ENCODE peak calls at places on chromosomes 13 and 19, in five cellular contexts. U is SK-N-SH, W is K562, Q is GM12878, H is H1. X is an unnamed sample. For H3K4me1, the result is how much of the 10 kb centered on the place peaks cover.

GRCh38 chr19:3080281-3080680 is 13.9 kb upstream of the GNA11 start:
- DNase-seq in U (peak), W (no peak), Q (no peak), H (no peak), X (no peak)

GRCh38 chr13:113066142-113066455 is 39.5 kb upstream of the F7 start:
- DNase-seq in U (no peak), W (no peak), Q (no peak), H (no peak), X (no peak)

GRCh38 chr19:31506102-31506501 is 156.9 kb upstream of the TSHZ3 start:
- DNase-seq in U (no peak), W (no peak), Q (no peak), H (no peak), X (no peak)

GRCh38 chr19:58558066-58558622 is at the start of gene UBE2M:
- DNase-seq in U (no peak), W (peak), Q (no peak), H (no peak), X (no peak)

GRCh38 chr19:21322528-21322927 is 6.7 kb downstream of the ZNF708 start:
- DNase-seq in U (no peak), W (no peak), Q (no peak), H (no peak), X (no peak)

GRCh38 chr19:30029721-30030510 is 87.9 kb downstream of the URI1 start:
- DNase-seq in U (no peak), W (no peak), Q (peak), H (no peak), X (no peak)

GRCh38 chr19:15195987-15196682 is 4.7 kb downstream of the NOTCH3 start:
- DNase-seq in U (no peak), W (peak), Q (no peak), H (no peak), X (no peak)

GRCh38 chr19:56091751-56092546 is 29.1 kb downstream of the ZNF787 start:
- DNase-seq in U (no peak), W (no peak), Q (no peak), H (no peak), X (no peak)

GRCh38 chr19:3642296-3642695 is 15.7 kb upstream of the CACTIN start:
- DNase-seq in U (no peak), W (no peak), Q (no peak), H (no peak), X (no peak)

GRCh38 chr13:97892717-97893116 is 60.8 kb upstream of the IPO5 start:
- DNase-seq in U (no peak), W (no peak), Q (no peak), H (no peak), X (no peak)

DNA sequence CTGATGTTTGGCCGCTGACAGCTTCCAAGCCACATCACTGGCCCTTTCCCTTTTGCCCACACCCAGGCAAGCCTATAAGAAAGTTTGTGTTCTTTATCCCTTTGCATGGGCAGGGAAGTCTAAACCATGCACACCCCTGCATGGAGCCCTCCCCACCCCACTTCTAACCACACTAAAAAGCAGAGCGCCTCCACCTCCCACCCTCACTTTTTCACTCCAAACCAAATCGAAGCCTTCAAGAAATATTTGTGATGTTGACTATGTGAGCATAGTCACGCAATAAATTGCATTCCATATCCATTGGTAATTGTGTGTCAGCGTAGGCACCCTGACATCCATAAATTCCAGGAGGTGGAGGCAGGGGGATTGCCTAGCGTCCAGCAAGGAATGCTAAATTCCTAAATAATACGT is 104.4 kb upstream of the LSM14A start:
- DNase-seq in U (no peak), W (no peak), Q (no peak), H (no peak), X (no peak)
- H3K4me1 ChIP-seq in U (under half), W (under half), Q (under half), H (under half), X (under half)

DNA sequence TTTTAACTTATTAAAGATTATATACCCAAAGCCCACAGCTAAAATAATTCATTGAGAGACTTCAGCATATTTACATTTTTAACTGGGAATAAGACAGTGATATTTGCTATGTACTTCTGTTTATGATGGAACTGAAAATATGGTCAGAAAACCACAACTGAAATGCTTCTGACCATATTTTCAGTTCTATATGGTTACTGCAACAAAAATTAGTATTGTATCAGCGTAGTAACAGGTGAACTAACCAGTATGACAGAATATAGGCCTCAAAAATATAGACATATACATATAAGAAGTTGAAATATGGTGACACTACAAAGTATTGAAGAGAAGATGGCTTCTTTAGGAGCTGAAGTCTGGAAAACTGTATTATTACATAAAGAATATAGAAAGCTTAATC is 857.4 kb downstream of the OLFM4 start:
- DNase-seq in U (no peak), W (no peak), Q (no peak), H (no peak), X (no peak)
- TF ChIP-seq TAF1 in U (no peak), W (no peak), Q (no peak), H (no peak), X (no peak)

DNA sequence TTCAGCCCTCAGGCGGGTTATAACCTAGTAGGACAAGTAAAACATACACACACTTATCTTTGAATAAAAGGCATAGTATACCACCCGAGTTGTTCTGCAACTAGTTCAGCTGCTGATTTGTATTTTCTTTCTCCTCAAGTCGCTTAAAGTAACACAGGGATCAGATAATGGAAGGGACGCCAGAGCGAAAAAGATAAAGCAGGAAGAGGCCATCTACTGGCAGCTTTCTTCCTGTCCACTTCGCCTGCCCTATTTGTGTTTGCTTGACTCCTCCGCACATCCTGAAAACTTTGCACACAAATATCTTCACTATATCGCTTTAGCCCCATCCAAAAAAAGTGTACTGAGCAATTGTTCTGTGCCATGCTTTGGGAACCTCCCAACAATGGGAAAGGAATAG is 238.0 kb upstream of the SOX21 start:
- DNase-seq in U (peak), W (no peak), Q (no peak), H (no peak), X (no peak)
- H3K4me1 ChIP-seq in U (under half), W (under half), Q (under half), H (under half), X (under half)

GRCh38 chr19:19407640-19407933 is 2.1 kb downstream of the GATAD2A start:
- DNase-seq in U (no peak), W (no peak), Q (no peak), H (no peak), X (no peak)

GRCh38 chr19:19409235-19410030 is 4.0 kb downstream of the GATAD2A start:
- DNase-seq in U (no peak), W (no peak), Q (no peak), H (no peak), X (no peak)

GRCh38 chr19:19405919-19406877 is 723 bp downstream of the GATAD2A start:
- DNase-seq in U (peak), W (peak), Q (no peak), H (no peak), X (no peak)

GRCh38 chr19:19404879-19405860 is at the start of gene GATAD2A:
- DNase-seq in U (peak), W (peak), Q (peak), H (peak), X (peak)

DNA sequence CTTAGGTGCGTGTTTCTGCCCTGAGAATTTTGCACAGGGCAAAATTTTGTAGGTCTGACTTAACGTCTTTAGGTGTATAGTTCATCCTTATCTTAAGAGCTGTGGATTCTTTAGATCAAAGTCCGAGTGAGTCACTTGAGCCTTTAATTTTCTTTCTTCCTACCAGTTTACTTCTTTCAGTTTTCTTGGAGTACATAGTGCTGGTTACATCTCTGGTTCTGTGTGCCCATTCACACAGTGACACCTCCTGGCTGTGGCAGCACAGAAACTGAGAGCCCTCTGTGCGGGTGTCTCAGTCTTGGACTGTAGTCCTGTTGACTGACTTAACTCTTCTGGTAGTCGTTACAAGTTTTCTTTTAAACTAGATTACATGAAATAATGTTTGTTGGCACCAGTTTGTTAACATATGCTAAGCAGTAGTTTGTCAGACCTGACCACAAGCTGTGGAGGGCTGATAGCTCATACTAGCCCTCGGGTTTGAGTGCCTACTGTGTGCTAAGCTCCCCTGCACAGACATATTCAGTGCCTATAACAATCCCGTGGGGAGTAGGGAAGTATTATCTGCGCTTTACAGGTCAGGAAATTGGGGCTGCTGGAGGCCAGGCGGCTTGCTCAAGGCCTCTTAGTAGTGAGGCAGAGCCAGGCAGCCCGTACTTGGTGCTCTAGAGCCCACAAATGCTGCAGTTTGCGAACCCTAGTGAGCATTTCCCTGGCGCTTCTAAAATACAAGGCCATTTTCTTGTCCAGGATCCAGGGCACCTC is 1.6 kb downstream of the GATAD2A start:
- DNase-seq in U (no peak), W (no peak), Q (no peak), H (no peak), X (peak)
- TF ChIP-seq TAF1 in U (no peak), W (no peak), Q (no peak), H (no peak), X (no peak)

DNA sequence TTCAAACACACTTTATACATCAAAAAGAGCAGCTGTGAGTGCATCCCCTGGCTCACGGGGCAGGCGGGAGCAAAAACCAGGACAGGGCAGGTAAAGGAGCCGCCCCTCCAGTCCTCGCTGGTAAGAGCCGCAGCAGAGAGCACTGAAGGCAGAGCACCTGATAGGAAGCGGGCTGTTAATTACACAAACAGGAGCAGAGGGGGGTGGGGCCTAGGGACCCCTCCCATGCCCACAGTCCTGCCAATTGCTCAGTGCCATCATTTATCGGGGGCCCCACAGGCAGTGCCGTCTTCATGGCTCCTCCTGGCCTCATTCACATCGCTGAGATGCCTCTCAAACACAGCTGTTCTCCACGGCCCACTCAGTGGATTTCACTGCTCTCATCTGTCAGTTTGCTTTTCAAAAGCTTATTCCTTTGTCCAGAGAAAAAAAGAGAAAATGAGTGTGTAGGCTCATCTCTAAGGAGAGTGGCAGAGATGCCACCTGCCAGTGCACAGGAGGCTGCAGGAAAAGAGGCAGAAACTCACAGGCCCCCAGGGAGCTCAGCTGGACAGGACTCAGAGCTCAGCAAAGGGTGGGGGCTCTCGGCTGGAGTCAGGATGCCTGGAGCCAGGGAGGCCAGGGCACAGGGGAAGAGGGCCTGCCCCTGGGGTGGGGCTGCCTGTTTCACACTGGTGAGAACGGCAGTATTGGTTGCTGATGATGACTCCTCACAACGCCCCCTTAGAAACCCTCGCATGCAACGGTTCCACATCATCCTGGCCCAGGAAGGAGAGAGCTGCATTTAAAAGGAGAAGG is 174.6 kb downstream of the COL4A1 start:
- DNase-seq in U (peak), W (no peak), Q (no peak), H (no peak), X (no peak)
- H3K4me1 ChIP-seq in U (under half), W (under half), Q (under half), H (under half), X (under half)